ENCODE peak calls at places on chromosomes 13 and 19, in four cellular contexts. E is K562, L is SK-N-SH, N is HepG2. Q is an unnamed sample.

GRCh38 chr13:36887758-36888521 is 32.1 kb downstream of the SMAD9 start:
- DNase-seq in E (no peak), L (no peak), N (no peak), Q (no peak)

GRCh38 chr19:57648336-57649003 is 15.5 kb downstream of the ZNF211 start:
- DNase-seq in E (no peak), L (peak), N (no peak), Q (no peak)

GRCh38 chr13:28071424-28071823 is 29.0 kb downstream of the FLT3 start:
- DNase-seq in E (no peak), L (no peak), N (no peak), Q (no peak)

GRCh38 chr13:61142506-61142905 is 273.1 kb downstream of the PCDH20 start:
- DNase-seq in E (no peak), L (no peak), N (no peak), Q (no peak)

GRCh38 chr13:100541882-100542545 is 46.6 kb downstream of the GGACT start:
- DNase-seq in E (no peak), L (no peak), N (no peak), Q (no peak)

GRCh38 chr13:29583073-29583785 is 12.3 kb downstream of the SLC7A1 start:
- DNase-seq in E (no peak), L (no peak), N (no peak), Q (no peak)

GRCh38 chr13:113920173-113920572 is 53.7 kb downstream of the C13orf46 start:
- DNase-seq in E (no peak), L (no peak), N (no peak), Q (peak)

GRCh38 chr19:15280915-15281683 is 48.9 kb upstream of the EPHX3 start:
- DNase-seq in E (no peak), L (peak), N (peak), Q (no peak)

GRCh38 chr13:44362394-44363040 is 11.1 kb upstream of the SERP2 start:
- DNase-seq in E (no peak), L (no peak), N (no peak), Q (no peak)

GRCh38 chr13:94968040-94968756 is 255.9 kb upstream of the SOX21 start:
- DNase-seq in E (no peak), L (peak), N (no peak), Q (peak)

GRCh38 chr19:16804176-16804575 is 25.0 kb upstream of the SIN3B start:
- DNase-seq in E (no peak), L (no peak), N (no peak), Q (no peak)

GRCh38 chr19:10009269-10009665 is 1.0 kb downstream of the COL5A3 start:
- DNase-seq in E (peak), L (peak), N (no peak), Q (peak)

GRCh38 chr13:111949311-111949710 is 117.6 kb upstream of the SOX1 start:
- DNase-seq in E (no peak), L (no peak), N (no peak), Q (no peak)

GRCh38 chr13:94596575-94596971 is 621 bp upstream of the TGDS start:
- DNase-seq in E (no peak), L (no peak), N (no peak), Q (peak)

GRCh38 chr19:8897106-8897505 is 64.9 kb downstream of the MBD3L1 start:
- DNase-seq in E (no peak), L (no peak), N (no peak), Q (no peak)

GRCh38 chr19:5017235-5017634 is 48.3 kb downstream of the KDM4B start:
- DNase-seq in E (no peak), L (no peak), N (no peak), Q (no peak)

GRCh38 chr19:39052243-39052746 is 19.9 kb upstream of the FBXO27 start:
- DNase-seq in E (peak), L (peak), N (peak), Q (peak)

GRCh38 chr13:97369269-97369893 is 64.6 kb upstream of the RAP2A start:
- DNase-seq in E (no peak), L (no peak), N (no peak), Q (no peak)

DNA sequence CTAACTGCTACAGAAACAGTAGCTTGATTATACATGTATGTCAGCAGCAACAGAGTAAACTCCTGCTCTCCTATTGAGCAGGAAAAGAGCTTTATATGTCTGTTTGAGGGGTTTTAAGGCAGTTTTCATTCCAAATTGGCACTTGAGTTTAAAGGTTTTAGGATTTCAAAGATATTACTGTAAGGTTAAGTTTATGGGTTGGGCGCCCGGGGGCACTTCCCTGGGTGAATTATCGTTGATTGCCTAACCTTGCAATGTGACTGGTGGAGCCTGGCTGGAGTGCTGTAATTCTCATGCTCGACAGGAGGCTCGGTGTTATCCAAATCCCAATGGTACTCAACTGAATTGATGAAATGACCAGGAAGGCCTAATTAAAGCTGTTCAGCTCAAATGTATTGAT is 1586.1 kb downstream of the OLFM4 start:
- DNase-seq in E (no peak), L (no peak), N (no peak), Q (no peak)
- TF ChIP-seq FOXJ3 in E (no peak), L (no peak), N (no peak), Q (no peak)

GRCh38 chr13:69751259-69751658 is 356.4 kb upstream of the ATXN8OS start:
- DNase-seq in E (no peak), L (no peak), N (no peak), Q (no peak)

GRCh38 chr13:69755101-69755500 is 352.5 kb upstream of the ATXN8OS start:
- DNase-seq in E (no peak), L (no peak), N (no peak), Q (no peak)
- TF ChIP-seq FOXJ3 in E (no peak), L (no peak), N (no peak), Q (no peak)

GRCh38 chr19:17834350-17835181 is 13.2 kb downstream of the JAK3 start:
- DNase-seq in E (peak), L (no peak), N (no peak), Q (peak)
- TF ChIP-seq FOXJ3 in E (no peak), L (no peak), N (no peak), Q (no peak)

GRCh38 chr19:31120952-31121351 is 228.3 kb downstream of the TSHZ3 start:
- DNase-seq in E (no peak), L (no peak), N (no peak), Q (no peak)

GRCh38 chr19:31118926-31119325 is 230.3 kb downstream of the TSHZ3 start:
- DNase-seq in E (no peak), L (no peak), N (no peak), Q (no peak)

GRCh38 chr19:31119951-31120690 is 229.1 kb downstream of the TSHZ3 start:
- DNase-seq in E (no peak), L (no peak), N (no peak), Q (no peak)

GRCh38 chr19:31118292-31118925 is 230.8 kb downstream of the TSHZ3 start:
- DNase-seq in E (no peak), L (no peak), N (no peak), Q (no peak)

DNA sequence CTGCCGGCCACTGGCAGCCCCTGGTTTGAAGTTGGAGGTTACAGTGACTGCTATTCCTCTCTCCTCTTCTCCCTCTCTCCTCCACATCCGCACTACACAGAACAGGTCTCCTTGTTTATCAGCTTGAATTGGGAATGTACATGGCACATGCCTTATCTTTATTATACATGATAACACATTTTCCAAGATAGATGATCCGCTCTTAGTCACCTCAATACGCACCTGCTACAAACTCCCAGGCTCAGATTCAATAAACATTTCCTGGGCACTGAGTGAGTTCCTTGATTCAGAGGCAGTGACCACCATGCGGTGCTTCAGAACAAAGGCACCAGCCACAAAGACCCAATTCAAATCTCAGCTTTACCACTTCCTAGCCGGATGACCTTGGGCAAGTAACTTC is 227.7 kb downstream of the TSHZ3 start:
- DNase-seq in E (no peak), L (no peak), N (no peak), Q (no peak)
- TF ChIP-seq FOXJ3 in E (no peak), L (no peak), N (no peak), Q (no peak)

GRCh38 chr13:98774776-98775175 is 22.3 kb upstream of the SLC15A1 start:
- DNase-seq in E (no peak), L (no peak), N (no peak), Q (no peak)

GRCh38 chr13:98778749-98779148 is 26.3 kb upstream of the SLC15A1 start:
- DNase-seq in E (no peak), L (no peak), N (no peak), Q (no peak)

GRCh38 chr13:98775386-98775785 is 22.9 kb upstream of the SLC15A1 start:
- DNase-seq in E (no peak), L (no peak), N (no peak), Q (no peak)

GRCh38 chr13:98773921-98774320 is 21.4 kb upstream of the SLC15A1 start:
- DNase-seq in E (no peak), L (no peak), N (no peak), Q (no peak)

GRCh38 chr13:98775844-98776598 is 23.5 kb upstream of the SLC15A1 start:
- DNase-seq in E (peak), L (no peak), N (peak), Q (no peak)
- TF ChIP-seq FOXJ3 in E (no peak), L (no peak), N (no peak), Q (no peak)

DNA sequence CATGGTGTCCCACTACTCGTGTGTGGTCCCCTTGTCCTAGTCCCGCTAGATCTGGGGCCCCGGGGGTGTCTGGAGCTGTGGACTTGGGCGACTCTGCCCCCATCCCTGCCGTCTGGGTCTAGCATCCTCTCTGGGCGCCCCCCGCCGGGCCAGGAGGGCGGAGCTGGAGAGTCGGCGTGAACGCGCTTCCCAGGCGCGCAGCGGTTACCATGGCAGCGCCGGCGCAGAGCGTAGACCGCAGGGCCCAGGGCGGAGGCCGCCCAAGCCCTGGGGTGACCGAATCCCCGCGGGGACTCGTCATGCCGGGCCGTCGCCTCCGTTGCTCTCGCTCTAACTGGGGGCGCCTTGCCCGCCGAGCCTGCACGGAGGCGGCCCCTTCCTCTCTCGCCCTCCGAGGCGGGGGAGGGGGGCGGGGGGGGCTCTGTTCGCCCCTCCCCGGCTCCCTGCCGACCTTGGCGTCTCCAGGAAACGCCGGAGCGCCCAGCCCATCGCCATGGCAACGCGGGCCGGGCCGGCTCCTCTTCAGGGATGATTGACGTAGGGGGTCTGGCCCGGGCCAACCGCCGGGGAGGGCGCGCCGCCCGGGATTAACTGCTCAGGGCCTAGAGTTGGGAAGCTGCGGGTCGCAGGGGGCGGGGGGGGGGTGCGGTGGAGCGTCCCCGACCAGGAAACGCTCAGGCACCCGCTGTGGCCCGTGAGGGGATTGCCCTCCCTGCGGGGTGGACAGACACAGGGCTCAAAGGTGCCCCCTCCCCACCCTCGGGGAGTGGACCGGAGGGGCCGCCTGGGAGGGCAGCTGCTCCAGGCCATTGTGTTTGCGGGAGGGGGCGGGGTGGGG is 8.9 kb downstream of the ISYNA1 start:
- DNase-seq in E (peak), L (peak), N (no peak), Q (peak)
- TF ChIP-seq FOXJ3 in E (no peak), L (no peak), N (no peak), Q (no peak)

DNA sequence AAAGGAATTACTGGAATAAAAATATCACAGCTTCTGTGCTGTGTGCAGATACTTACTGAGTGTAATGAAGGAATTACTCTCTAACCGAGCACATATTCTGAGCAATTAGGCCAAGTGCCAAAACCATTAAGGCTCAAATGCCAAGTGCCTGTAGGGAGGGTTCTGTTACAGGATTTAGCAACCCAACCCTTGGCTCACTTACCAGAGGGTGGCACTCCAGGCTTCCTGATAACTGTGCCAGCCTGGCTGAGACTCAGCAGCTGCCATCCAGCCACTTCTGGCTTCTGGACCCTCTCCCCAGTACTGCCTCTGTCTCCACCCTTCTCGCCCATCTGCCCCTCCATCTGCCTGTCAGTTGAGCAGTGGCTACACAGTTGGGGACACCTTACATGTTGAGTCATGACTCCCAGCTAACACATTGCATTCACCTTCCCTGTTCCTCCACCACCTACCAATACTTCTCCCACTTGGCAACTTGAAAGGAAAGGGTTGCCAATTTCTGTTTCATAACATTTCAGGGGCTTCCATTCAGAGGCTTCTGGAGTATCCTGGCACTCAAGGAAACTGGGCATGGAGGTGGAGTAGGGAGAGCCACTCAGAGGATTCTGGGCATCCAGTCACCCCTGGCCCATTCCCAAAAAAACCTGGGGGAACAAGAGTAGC is 110.5 kb downstream of the COG6 start:
- DNase-seq in E (no peak), L (peak), N (no peak), Q (peak)
- TF ChIP-seq FOXJ3 in E (no peak), L (no peak), N (no peak), Q (no peak)